ENCODE peak calls at places on chromosomes 6 and 20, in seven cellular contexts. One of them, this sample, is unnamed.

GRCh38 chr20:38203337-38204003 is 38.4 kb upstream of the TGM2 start:
- DNase-seq in anterior cingulate cortex: no peak
- DNase-seq in SK-N-SH: no peak
- DNase-seq in MM.1S: no peak
- DNase-seq in hepatic stellate cell: no peak
- DNase-seq in kidney epithelial cell: no peak
- DNase-seq in mesothelial cell of epicardium: no peak
- DNase-seq in this sample: no peak

GRCh38 chr20:44788706-44789456 is 21.5 kb downstream of the RIMS4 start:
- DNase-seq in hepatic stellate cell: no peak
- DNase-seq in SK-N-SH: no peak
- DNase-seq in anterior cingulate cortex: no peak
- DNase-seq in kidney epithelial cell: no peak
- DNase-seq in mesothelial cell of epicardium: no peak
- DNase-seq in MM.1S: no peak
- DNase-seq in this sample: no peak

GRCh38 chr6:167987811-167988495 is 9.5 kb upstream of the KIF25 start:
- DNase-seq in MM.1S: no peak
- DNase-seq in mesothelial cell of epicardium: no peak
- DNase-seq in hepatic stellate cell: no peak
- DNase-seq in anterior cingulate cortex: no peak
- DNase-seq in kidney epithelial cell: no peak
- DNase-seq in SK-N-SH: no peak
- DNase-seq in this sample: no peak

GRCh38 chr6:150857906-150858365 is 7.6 kb upstream of the MTHFD1L start:
- DNase-seq in mesothelial cell of epicardium: no peak
- DNase-seq in SK-N-SH: no peak
- DNase-seq in anterior cingulate cortex: no peak
- DNase-seq in hepatic stellate cell: no peak
- DNase-seq in kidney epithelial cell: no peak
- DNase-seq in MM.1S: no peak
- DNase-seq in this sample: no peak

GRCh38 chr6:90468080-90468479 is 118.8 kb downstream of the MAP3K7 start:
- DNase-seq in SK-N-SH: no peak
- DNase-seq in MM.1S: no peak
- DNase-seq in kidney epithelial cell: peak
- DNase-seq in mesothelial cell of epicardium: no peak
- DNase-seq in hepatic stellate cell: no peak
- DNase-seq in anterior cingulate cortex: no peak
- DNase-seq in this sample: peak

GRCh38 chr6:155050311-155050710 is 55.2 kb downstream of the TIAM2 start:
- DNase-seq in mesothelial cell of epicardium: no peak
- DNase-seq in SK-N-SH: no peak
- DNase-seq in hepatic stellate cell: no peak
- DNase-seq in kidney epithelial cell: peak
- DNase-seq in MM.1S: no peak
- DNase-seq in anterior cingulate cortex: no peak
- DNase-seq in this sample: no peak

GRCh38 chr6:166626177-166627038 is 643 bp downstream of the RPS6KA2 start:
- DNase-seq in MM.1S: peak
- DNase-seq in SK-N-SH: peak
- DNase-seq in kidney epithelial cell: no peak
- DNase-seq in hepatic stellate cell: no peak
- DNase-seq in anterior cingulate cortex: no peak
- DNase-seq in mesothelial cell of epicardium: peak
- DNase-seq in this sample: peak

GRCh38 chr6:45663181-45664180 is 285.7 kb upstream of the SUPT3H start:
- DNase-seq in MM.1S: no peak
- DNase-seq in anterior cingulate cortex: no peak
- DNase-seq in kidney epithelial cell: no peak
- DNase-seq in hepatic stellate cell: peak
- DNase-seq in SK-N-SH: no peak
- DNase-seq in mesothelial cell of epicardium: peak
- DNase-seq in this sample: no peak

GRCh38 chr6:144145546-144145945 is 4.8 kb upstream of the STX11 start:
- DNase-seq in anterior cingulate cortex: no peak
- DNase-seq in hepatic stellate cell: peak
- DNase-seq in kidney epithelial cell: no peak
- DNase-seq in SK-N-SH: no peak
- DNase-seq in mesothelial cell of epicardium: no peak
- DNase-seq in MM.1S: no peak
- DNase-seq in this sample: no peak

GRCh38 chr6:56556751-56557540 is 85.7 kb downstream of the DST start:
- DNase-seq in mesothelial cell of epicardium: no peak
- DNase-seq in anterior cingulate cortex: no peak
- DNase-seq in MM.1S: no peak
- DNase-seq in hepatic stellate cell: no peak
- DNase-seq in kidney epithelial cell: no peak
- DNase-seq in SK-N-SH: no peak
- DNase-seq in this sample: no peak

GRCh38 chr20:10309326-10309725 is 90.7 kb downstream of the SNAP25 start:
- DNase-seq in mesothelial cell of epicardium: no peak
- DNase-seq in hepatic stellate cell: peak
- DNase-seq in kidney epithelial cell: peak
- DNase-seq in MM.1S: no peak
- DNase-seq in SK-N-SH: peak
- DNase-seq in anterior cingulate cortex: no peak
- DNase-seq in this sample: peak

GRCh38 chr6:35419431-35419830 is 32.7 kb upstream of the FANCE start:
- DNase-seq in SK-N-SH: no peak
- DNase-seq in MM.1S: no peak
- DNase-seq in kidney epithelial cell: no peak
- DNase-seq in hepatic stellate cell: peak
- DNase-seq in anterior cingulate cortex: no peak
- DNase-seq in mesothelial cell of epicardium: no peak
- DNase-seq in this sample: no peak

GRCh38 chr20:63568986-63569949 is 4.8 kb downstream of the HELZ2 start:
- DNase-seq in MM.1S: no peak
- DNase-seq in anterior cingulate cortex: no peak
- DNase-seq in hepatic stellate cell: no peak
- DNase-seq in SK-N-SH: no peak
- DNase-seq in kidney epithelial cell: no peak
- DNase-seq in mesothelial cell of epicardium: no peak
- DNase-seq in this sample: no peak

GRCh38 chr6:52053038-52053704 is 34.2 kb downstream of the PKHD1 start:
- DNase-seq in hepatic stellate cell: no peak
- DNase-seq in kidney epithelial cell: no peak
- DNase-seq in MM.1S: no peak
- DNase-seq in mesothelial cell of epicardium: no peak
- DNase-seq in SK-N-SH: no peak
- DNase-seq in anterior cingulate cortex: no peak
- DNase-seq in this sample: no peak

GRCh38 chr6:84785676-84786075 is 21.3 kb upstream of the TBX18 start:
- DNase-seq in hepatic stellate cell: no peak
- DNase-seq in SK-N-SH: no peak
- DNase-seq in MM.1S: no peak
- DNase-seq in kidney epithelial cell: no peak
- DNase-seq in mesothelial cell of epicardium: no peak
- DNase-seq in anterior cingulate cortex: no peak
- DNase-seq in this sample: no peak

GRCh38 chr20:25272223-25273000 is 24.5 kb downstream of the PYGB start:
- DNase-seq in SK-N-SH: no peak
- DNase-seq in MM.1S: no peak
- DNase-seq in anterior cingulate cortex: no peak
- DNase-seq in kidney epithelial cell: no peak
- DNase-seq in mesothelial cell of epicardium: no peak
- DNase-seq in hepatic stellate cell: no peak
- DNase-seq in this sample: no peak

GRCh38 chr6:132219901-132220300 is 181.4 kb downstream of the MOXD1 start:
- DNase-seq in MM.1S: no peak
- DNase-seq in hepatic stellate cell: no peak
- DNase-seq in mesothelial cell of epicardium: no peak
- DNase-seq in kidney epithelial cell: no peak
- DNase-seq in SK-N-SH: no peak
- DNase-seq in anterior cingulate cortex: no peak
- DNase-seq in this sample: no peak

GRCh38 chr20:5316188-5317158 is at the start of gene PROKR2:
- DNase-seq in kidney epithelial cell: no peak
- DNase-seq in SK-N-SH: peak
- DNase-seq in mesothelial cell of epicardium: peak
- DNase-seq in hepatic stellate cell: no peak
- DNase-seq in anterior cingulate cortex: no peak
- DNase-seq in MM.1S: no peak
- DNase-seq in this sample: peak